ENCODE peak calls at places on chromosomes 5 and 9, in eight cellular contexts. One of them, this sample, is unnamed.

GRCh38 chr5:66959668-66960067 is 236.9 kb downstream of the CD180 start:
- DNase-seq in PC-9: peak; percentile 72
- DNase-seq in colonic mucosa: no peak
- DNase-seq in pancreas: no peak
- DNase-seq in AG09309: no peak
- DNase-seq in fibroblast of the aortic adventitia: no peak
- DNase-seq in BJ: no peak
- DNase-seq in AG04450: no peak
- DNase-seq in this sample: no peak

GRCh38 chr9:127711226-127711701 is 4.2 kb downstream of the PTRH1 start:
- DNase-seq in PC-9: no peak
- DNase-seq in colonic mucosa: no peak
- DNase-seq in pancreas: peak; percentile 52
- DNase-seq in AG09309: no peak
- DNase-seq in fibroblast of the aortic adventitia: no peak
- DNase-seq in BJ: no peak
- DNase-seq in AG04450: no peak
- DNase-seq in this sample: no peak

GRCh38 chr5:116038817-116039216 is 6.5 kb downstream of the ARL14EPL start:
- DNase-seq in PC-9: no peak
- DNase-seq in colonic mucosa: no peak
- DNase-seq in pancreas: no peak
- DNase-seq in AG09309: no peak
- DNase-seq in fibroblast of the aortic adventitia: no peak
- DNase-seq in BJ: no peak
- DNase-seq in AG04450: no peak
- DNase-seq in this sample: no peak

GRCh38 chr5:177479774-177480173 is 6.3 kb upstream of the DBN1 start:
- DNase-seq in PC-9: peak; percentile 24
- DNase-seq in colonic mucosa: no peak
- DNase-seq in pancreas: no peak
- DNase-seq in AG09309: no peak
- DNase-seq in fibroblast of the aortic adventitia: peak; percentile 53
- DNase-seq in BJ: no peak
- DNase-seq in AG04450: no peak
- DNase-seq in this sample: no peak

GRCh38 chr5:95850391-95850894 is 27.9 kb upstream of the GLRX start:
- DNase-seq in PC-9: no peak
- DNase-seq in colonic mucosa: no peak
- DNase-seq in pancreas: no peak
- DNase-seq in AG09309: no peak
- DNase-seq in fibroblast of the aortic adventitia: no peak
- DNase-seq in BJ: no peak
- DNase-seq in AG04450: no peak
- DNase-seq in this sample: no peak

GRCh38 chr5:78269088-78269703 is 25.3 kb downstream of the AP3B1 start:
- DNase-seq in PC-9: no peak
- DNase-seq in colonic mucosa: no peak
- DNase-seq in pancreas: no peak
- DNase-seq in AG09309: no peak
- DNase-seq in fibroblast of the aortic adventitia: peak; percentile 40
- DNase-seq in BJ: no peak
- DNase-seq in AG04450: no peak
- DNase-seq in this sample: no peak

GRCh38 chr9:127968717-127969383 is 11.9 kb downstream of the EEIG1 start:
- DNase-seq in PC-9: peak; percentile 72
- DNase-seq in colonic mucosa: peak; percentile 71
- DNase-seq in pancreas: peak; percentile 85
- DNase-seq in AG09309: peak; percentile 56
- DNase-seq in fibroblast of the aortic adventitia: peak; percentile 92
- DNase-seq in BJ: peak; percentile 69
- DNase-seq in AG04450: peak; percentile 61
- DNase-seq in this sample: no peak

GRCh38 chr5:39231705-39232525 is 12.6 kb upstream of the FYB1 start:
- DNase-seq in PC-9: peak; percentile 76
- DNase-seq in colonic mucosa: no peak
- DNase-seq in pancreas: no peak
- DNase-seq in AG09309: no peak
- DNase-seq in fibroblast of the aortic adventitia: peak; percentile 69
- DNase-seq in BJ: no peak
- DNase-seq in AG04450: no peak
- DNase-seq in this sample: no peak

GRCh38 chr5:113336975-113337374 is 97.8 kb downstream of the TSSK1B start:
- DNase-seq in PC-9: peak; percentile 39
- DNase-seq in colonic mucosa: no peak
- DNase-seq in pancreas: no peak
- DNase-seq in AG09309: peak; percentile 40
- DNase-seq in fibroblast of the aortic adventitia: peak; percentile 91
- DNase-seq in BJ: no peak
- DNase-seq in AG04450: no peak
- DNase-seq in this sample: no peak

GRCh38 chr9:112447283-112447761 is 39.3 kb upstream of the KIAA1958 start:
- DNase-seq in PC-9: no peak
- DNase-seq in colonic mucosa: no peak
- DNase-seq in pancreas: no peak
- DNase-seq in AG09309: peak; percentile 76
- DNase-seq in fibroblast of the aortic adventitia: peak; percentile 77
- DNase-seq in BJ: peak; percentile 67
- DNase-seq in AG04450: peak; percentile 10
- DNase-seq in this sample: no peak

GRCh38 chr5:72556351-72557146 is 49.3 kb upstream of the ZNF366 start:
- DNase-seq in PC-9: no peak
- DNase-seq in colonic mucosa: peak; percentile 45
- DNase-seq in pancreas: peak; percentile 68
- DNase-seq in AG09309: no peak
- DNase-seq in fibroblast of the aortic adventitia: peak; percentile 57
- DNase-seq in BJ: peak; percentile 28
- DNase-seq in AG04450: no peak
- DNase-seq in this sample: peak; percentile 57

GRCh38 chr5:35129921-35130485 is 82.3 kb upstream of the AGXT2 start:
- DNase-seq in PC-9: peak; percentile 37
- DNase-seq in colonic mucosa: peak; percentile 70
- DNase-seq in pancreas: peak; percentile 62
- DNase-seq in AG09309: no peak
- DNase-seq in fibroblast of the aortic adventitia: no peak
- DNase-seq in BJ: no peak
- DNase-seq in AG04450: no peak
- DNase-seq in this sample: no peak

GRCh38 chr5:67297376-67297775 is 100.8 kb upstream of the CD180 start:
- DNase-seq in PC-9: no peak
- DNase-seq in colonic mucosa: no peak
- DNase-seq in pancreas: no peak
- DNase-seq in AG09309: no peak
- DNase-seq in fibroblast of the aortic adventitia: no peak
- DNase-seq in BJ: no peak
- DNase-seq in AG04450: no peak
- DNase-seq in this sample: no peak

GRCh38 chr5:81898403-81898802 is 73.4 kb upstream of the ATG10 start:
- DNase-seq in PC-9: no peak
- DNase-seq in colonic mucosa: no peak
- DNase-seq in pancreas: no peak
- DNase-seq in AG09309: no peak
- DNase-seq in fibroblast of the aortic adventitia: no peak
- DNase-seq in BJ: no peak
- DNase-seq in AG04450: no peak
- DNase-seq in this sample: no peak

GRCh38 chr5:15286659-15287058 is 213.3 kb upstream of the FBXL7 start:
- DNase-seq in PC-9: no peak
- DNase-seq in colonic mucosa: no peak
- DNase-seq in pancreas: no peak
- DNase-seq in AG09309: no peak
- DNase-seq in fibroblast of the aortic adventitia: peak; percentile 0
- DNase-seq in BJ: no peak
- DNase-seq in AG04450: no peak
- DNase-seq in this sample: no peak
- TF ChIP-seq CTCF in PC-9: no peak
- TF ChIP-seq CTCF in colonic mucosa: no peak
- TF ChIP-seq CTCF in pancreas: no peak
- TF ChIP-seq CTCF in AG09309: no peak
- TF ChIP-seq CTCF in fibroblast of the aortic adventitia: no peak
- TF ChIP-seq CTCF in BJ: peak; percentile 16
- TF ChIP-seq CTCF in AG04450: no peak
- TF ChIP-seq CTCF in this sample: no peak

GRCh38 chr9:114396558-114397218 is 8.9 kb upstream of the AKNA start:
- DNase-seq in PC-9: no peak
- DNase-seq in colonic mucosa: no peak
- DNase-seq in pancreas: no peak
- DNase-seq in AG09309: peak; percentile 87
- DNase-seq in fibroblast of the aortic adventitia: peak; percentile 98
- DNase-seq in BJ: peak; percentile 76
- DNase-seq in AG04450: peak; percentile 75
- DNase-seq in this sample: peak; percentile 57

GRCh38 chr9:114397848-114398605 is 10.2 kb upstream of the AKNA start:
- DNase-seq in PC-9: peak; percentile 54
- DNase-seq in colonic mucosa: peak; percentile 99
- DNase-seq in pancreas: peak; percentile 98
- DNase-seq in AG09309: peak; percentile 51
- DNase-seq in fibroblast of the aortic adventitia: peak; percentile 94
- DNase-seq in BJ: peak; percentile 62
- DNase-seq in AG04450: peak; percentile 71
- DNase-seq in this sample: peak; percentile 96

GRCh38 chr9:114395768-114396167 is 8.0 kb upstream of the AKNA start:
- DNase-seq in PC-9: no peak
- DNase-seq in colonic mucosa: no peak
- DNase-seq in pancreas: no peak
- DNase-seq in AG09309: no peak
- DNase-seq in fibroblast of the aortic adventitia: no peak
- DNase-seq in BJ: no peak
- DNase-seq in AG04450: no peak
- DNase-seq in this sample: no peak

GRCh38 chr9:114399381-114399780 is 11.6 kb upstream of the AKNA start:
- DNase-seq in PC-9: no peak
- DNase-seq in colonic mucosa: no peak
- DNase-seq in pancreas: no peak
- DNase-seq in AG09309: no peak
- DNase-seq in fibroblast of the aortic adventitia: no peak
- DNase-seq in BJ: no peak
- DNase-seq in AG04450: no peak
- DNase-seq in this sample: no peak

DNA sequence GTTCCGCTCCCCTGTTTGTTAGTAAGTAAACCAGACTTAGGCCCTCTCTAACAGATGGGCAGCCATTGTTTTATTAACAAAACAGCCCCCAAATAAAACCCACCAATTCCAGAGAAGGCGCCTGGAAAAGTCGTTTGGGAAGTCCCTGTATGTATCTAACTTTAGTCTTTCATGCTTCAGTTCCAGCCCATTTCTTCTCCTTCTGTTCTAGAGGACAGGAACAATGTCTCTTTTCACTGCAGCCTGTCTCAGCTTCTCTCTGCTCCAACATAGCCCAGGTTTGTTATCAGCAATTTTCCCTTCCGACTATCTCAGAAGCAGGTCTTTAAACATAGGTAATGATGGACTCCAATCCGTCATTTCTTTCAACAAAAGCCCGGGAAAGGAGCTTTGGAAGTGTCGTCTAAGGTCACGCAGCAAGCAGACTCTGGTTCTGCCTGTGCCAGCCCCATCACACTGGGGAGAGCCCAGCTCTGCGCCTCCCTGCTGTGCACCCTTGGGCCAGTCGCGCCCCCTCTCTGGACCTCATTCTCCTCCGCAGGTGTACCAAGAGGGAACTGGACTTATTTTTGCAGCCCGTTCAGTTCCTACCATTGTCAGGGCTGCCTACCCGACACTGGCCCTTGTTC is 9.6 kb upstream of the AKNA start:
- DNase-seq in PC-9: no peak
- DNase-seq in colonic mucosa: no peak
- DNase-seq in pancreas: no peak
- DNase-seq in AG09309: no peak
- DNase-seq in fibroblast of the aortic adventitia: no peak
- DNase-seq in BJ: no peak
- DNase-seq in AG04450: no peak
- DNase-seq in this sample: no peak
- TF ChIP-seq CTCF in PC-9: no peak
- TF ChIP-seq CTCF in colonic mucosa: no peak
- TF ChIP-seq CTCF in pancreas: no peak
- TF ChIP-seq CTCF in AG09309: no peak
- TF ChIP-seq CTCF in fibroblast of the aortic adventitia: no peak
- TF ChIP-seq CTCF in BJ: no peak
- TF ChIP-seq CTCF in AG04450: no peak
- TF ChIP-seq CTCF in this sample: no peak

DNA sequence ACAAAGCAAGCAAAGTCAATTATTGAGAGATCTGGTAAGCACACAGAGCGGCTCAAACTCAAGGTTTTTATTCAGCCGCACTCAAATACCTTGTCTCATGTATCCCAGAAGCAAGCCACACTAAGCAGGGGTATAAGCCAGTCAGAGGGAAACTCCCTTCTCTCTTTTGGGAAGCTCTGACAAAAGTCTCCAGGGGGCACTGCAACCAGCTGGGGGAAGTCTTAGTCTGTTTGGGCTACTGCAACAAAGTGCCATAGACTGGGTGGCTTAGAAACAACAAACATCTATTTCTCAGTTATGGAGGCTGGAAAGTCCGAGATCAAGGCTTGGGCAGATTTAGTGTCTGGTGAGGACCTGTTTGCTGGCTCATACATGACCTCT is 246.0 kb downstream of the ENC1 start:
- DNase-seq in PC-9: no peak
- DNase-seq in colonic mucosa: no peak
- DNase-seq in pancreas: no peak
- DNase-seq in AG09309: no peak
- DNase-seq in fibroblast of the aortic adventitia: no peak
- DNase-seq in BJ: no peak
- DNase-seq in AG04450: no peak
- DNase-seq in this sample: no peak
- TF ChIP-seq CTCF in PC-9: no peak
- TF ChIP-seq CTCF in colonic mucosa: no peak
- TF ChIP-seq CTCF in pancreas: no peak
- TF ChIP-seq CTCF in AG09309: peak; percentile 5
- TF ChIP-seq CTCF in fibroblast of the aortic adventitia: no peak
- TF ChIP-seq CTCF in BJ: no peak
- TF ChIP-seq CTCF in AG04450: peak; percentile 2
- TF ChIP-seq CTCF in this sample: no peak

GRCh38 chr5:1666221-1666620 is 133.4 kb downstream of the MRPL36 start:
- DNase-seq in PC-9: no peak
- DNase-seq in colonic mucosa: no peak
- DNase-seq in pancreas: no peak
- DNase-seq in AG09309: no peak
- DNase-seq in fibroblast of the aortic adventitia: no peak
- DNase-seq in BJ: no peak
- DNase-seq in AG04450: no peak
- DNase-seq in this sample: peak; percentile 3

GRCh38 chr5:1668141-1668721 is 131.4 kb downstream of the MRPL36 start:
- DNase-seq in PC-9: no peak
- DNase-seq in colonic mucosa: no peak
- DNase-seq in pancreas: peak; percentile 66
- DNase-seq in AG09309: no peak
- DNase-seq in fibroblast of the aortic adventitia: no peak
- DNase-seq in BJ: no peak
- DNase-seq in AG04450: no peak
- DNase-seq in this sample: peak; percentile 21

GRCh38 chr5:1665803-1666202 is 133.8 kb downstream of the MRPL36 start:
- DNase-seq in PC-9: no peak
- DNase-seq in colonic mucosa: no peak
- DNase-seq in pancreas: no peak
- DNase-seq in AG09309: no peak
- DNase-seq in fibroblast of the aortic adventitia: no peak
- DNase-seq in BJ: no peak
- DNase-seq in AG04450: no peak
- DNase-seq in this sample: peak; percentile 22

GRCh38 chr5:1667648-1668140 is 131.9 kb downstream of the MRPL36 start:
- DNase-seq in PC-9: no peak
- DNase-seq in colonic mucosa: no peak
- DNase-seq in pancreas: peak; percentile 71
- DNase-seq in AG09309: no peak
- DNase-seq in fibroblast of the aortic adventitia: no peak
- DNase-seq in BJ: no peak
- DNase-seq in AG04450: no peak
- DNase-seq in this sample: peak; percentile 27

GRCh38 chr5:1666812-1667588 is 132.6 kb downstream of the MRPL36 start:
- DNase-seq in PC-9: no peak
- DNase-seq in colonic mucosa: no peak
- DNase-seq in pancreas: peak; percentile 82
- DNase-seq in AG09309: no peak
- DNase-seq in fibroblast of the aortic adventitia: no peak
- DNase-seq in BJ: no peak
- DNase-seq in AG04450: no peak
- DNase-seq in this sample: peak; percentile 31
- TF ChIP-seq CTCF in PC-9: no peak
- TF ChIP-seq CTCF in colonic mucosa: no peak
- TF ChIP-seq CTCF in pancreas: no peak
- TF ChIP-seq CTCF in AG09309: peak; percentile 31
- TF ChIP-seq CTCF in fibroblast of the aortic adventitia: peak; percentile 44
- TF ChIP-seq CTCF in BJ: no peak
- TF ChIP-seq CTCF in AG04450: peak; percentile 10
- TF ChIP-seq CTCF in this sample: no peak